ENCODE peak calls at places on chromosome 3, in ten cellular contexts. P is foreskin keratinocyte; X is midbrain; G is COR-L47; R is GM20000; D is activated CD8-positive, alpha-beta memory T cell treated with anti-CD3 and anti-CD28 coated beads, Interleukin-2, amount 50 U/mL, for 4 hours; T is posterior cingulate gyrus; Z is mammary epithelial cell; C is kidney tubule cell; N is NCI-H460. E is an unnamed sample.

GRCh38 chr3:23900744-23901143 is 16.0 kb downstream of the NKIRAS1 start:
- DNase-seq in P (no peak), X (no peak), G (no peak), R (no peak), D (no peak), T (no peak), Z (no peak), C (no peak), N (no peak), E (no peak)

GRCh38 chr3:9876991-9877390 is 3.1 kb downstream of the CIDEC start:
- DNase-seq in P (peak; percentile 51), X (no peak), G (no peak), R (no peak), D (no peak), T (no peak), Z (no peak), C (no peak), N (no peak), E (no peak)

GRCh38 chr3:196599734-196600128 is 31.3 kb downstream of the FBXO45 start:
- DNase-seq in P (no peak), X (no peak), G (no peak), R (no peak), D (no peak), T (no peak), Z (no peak), C (no peak), N (no peak), E (no peak)

GRCh38 chr3:114464548-114464947 is 170.7 kb downstream of the TIGIT start:
- DNase-seq in P (no peak), X (no peak), G (no peak), R (peak; percentile 52), D (no peak), T (no peak), Z (no peak), C (peak; percentile 28), N (no peak), E (peak; percentile 24)

GRCh38 chr3:111112913-111113312 is 41.3 kb downstream of the NECTIN3 start:
- DNase-seq in P (no peak), X (no peak), G (no peak), R (no peak), D (no peak), T (no peak), Z (no peak), C (no peak), N (no peak), E (no peak)

GRCh38 chr3:55595420-55595819 is 108.3 kb upstream of the WNT5A start:
- DNase-seq in P (no peak), X (no peak), G (no peak), R (no peak), D (no peak), T (no peak), Z (no peak), C (no peak), N (no peak), E (no peak)

GRCh38 chr3:185655426-185656320 is 69.6 kb downstream of the SENP2 start:
- DNase-seq in P (no peak), X (no peak), G (no peak), R (no peak), D (no peak), T (no peak), Z (no peak), C (no peak), N (no peak), E (no peak)

GRCh38 chr3:143363276-143363675 is 243.7 kb downstream of the CHST2 start:
- DNase-seq in P (no peak), X (no peak), G (no peak), R (no peak), D (no peak), T (no peak), Z (peak; percentile 44), C (peak; percentile 11), N (no peak), E (no peak)

GRCh38 chr3:59513570-59513969 is 463.7 kb upstream of the CFAP20DC start:
- DNase-seq in P (no peak), X (no peak), G (no peak), R (no peak), D (no peak), T (no peak), Z (no peak), C (no peak), N (no peak), E (no peak)

GRCh38 chr3:112815981-112816380 is 30.7 kb downstream of the CD200R1L start:
- DNase-seq in P (no peak), X (no peak), G (no peak), R (no peak), D (no peak), T (no peak), Z (peak; percentile 14), C (no peak), N (no peak), E (no peak)

GRCh38 chr3:190038050-190038631 is 82.6 kb downstream of the P3H2 start:
- DNase-seq in P (peak; percentile 93), X (no peak), G (no peak), R (no peak), D (no peak), T (no peak), Z (peak; percentile 95), C (peak; percentile 82), N (peak; percentile 80), E (no peak)

GRCh38 chr3:190892328-190893011 is 30.0 kb upstream of the GMNC start:
- DNase-seq in P (no peak), X (no peak), G (no peak), R (no peak), D (no peak), T (no peak), Z (no peak), C (no peak), N (no peak), E (no peak)

GRCh38 chr3:105118905-105119304 is 247.8 kb upstream of the ALCAM start:
- DNase-seq in P (peak; percentile 46), X (no peak), G (no peak), R (no peak), D (no peak), T (no peak), Z (peak; percentile 51), C (peak; percentile 50), N (no peak), E (no peak)

GRCh38 chr3:62433396-62433795 is 60.0 kb upstream of the FEZF2 start:
- DNase-seq in P (no peak), X (no peak), G (no peak), R (no peak), D (no peak), T (no peak), Z (no peak), C (no peak), N (no peak), E (no peak)

GRCh38 chr3:74643636-74644035 is 29.2 kb upstream of the CNTN3 start:
- DNase-seq in P (no peak), X (peak; percentile 20), G (no peak), R (no peak), D (no peak), T (no peak), Z (no peak), C (no peak), N (no peak), E (no peak)